ENCODE peak calls at places on chromosomes 3 and 15, in six cellular contexts. B is GM18507, T is AG09319, F is HuH-7.5, J is AML-193, U is left colon. X is an unnamed sample.

GRCh38 chr3:113132571-113132996 is 78.8 kb upstream of the BOC start:
- DNase-seq in J (no peak), F (no peak), U (no peak), T (peak), B (no peak), X (no peak)

GRCh38 chr3:103949690-103950089 is 1417.0 kb upstream of the ALCAM start:
- DNase-seq in T (no peak), J (no peak), U (no peak), F (no peak), B (no peak), X (no peak)

GRCh38 chr3:38210141-38210757 is 44.9 kb downstream of the OXSR1 start:
- DNase-seq in B (peak), U (no peak), T (no peak), J (no peak), F (no peak), X (no peak)

GRCh38 chr15:76285241-76285825 is 25.9 kb downstream of the ETFA start:
- DNase-seq in B (no peak), F (peak), T (no peak), J (no peak), U (no peak), X (no peak)

GRCh38 chr3:158763421-158763820 is 31.2 kb upstream of the RARRES1 start:
- DNase-seq in F (no peak), J (no peak), B (no peak), T (no peak), U (no peak), X (no peak)

GRCh38 chr15:37094542-37095196 is 5.7 kb downstream of the MEIS2 start:
- DNase-seq in B (no peak), F (no peak), J (no peak), U (no peak), T (no peak), X (no peak)

GRCh38 chr15:69224383-69224782 is 63.9 kb downstream of the GLCE start:
- DNase-seq in F (peak), B (no peak), T (no peak), J (no peak), U (peak), X (no peak)

GRCh38 chr3:99945328-99945995 is 127.8 kb downstream of the CMSS1 start:
- DNase-seq in F (no peak), T (no peak), B (no peak), J (no peak), U (no peak), X (no peak)

GRCh38 chr3:71580636-71581215 is 2.8 kb downstream of the FOXP1 start:
- DNase-seq in B (no peak), J (no peak), U (no peak), F (no peak), T (no peak), X (no peak)

GRCh38 chr15:26128611-26129140 is 265.5 kb upstream of the ATP10A start:
- DNase-seq in B (no peak), U (no peak), T (no peak), J (no peak), F (no peak), X (no peak)

GRCh38 chr3:60147249-60147648 is 1097.4 kb upstream of the CFAP20DC start:
- DNase-seq in B (no peak), T (no peak), J (no peak), U (no peak), F (no peak), X (no peak)

GRCh38 chr15:58454950-58455401 is 23.2 kb downstream of the LIPC start:
- DNase-seq in T (no peak), J (no peak), U (no peak), B (no peak), F (no peak), X (no peak)

GRCh38 chr3:187966141-187966540 is 187.8 kb upstream of the LPP start:
- DNase-seq in F (no peak), U (no peak), J (peak), T (no peak), B (no peak), X (no peak)

GRCh38 chr3:14379842-14380241 is 22.6 kb upstream of the SLC6A6 start:
- DNase-seq in B (no peak), F (no peak), T (no peak), J (no peak), U (no peak), X (no peak)

GRCh38 chr3:61985020-61985419 is 388.3 kb downstream of the FEZF2 start:
- DNase-seq in J (no peak), F (no peak), B (no peak), U (no peak), T (no peak), X (no peak)

GRCh38 chr3:116517308-116517707 is 72.0 kb upstream of the LSAMP start:
- DNase-seq in B (no peak), F (no peak), U (no peak), J (peak), T (no peak), X (no peak)

GRCh38 chr15:67241132-67241855 is 13.2 kb downstream of the AAGAB start:
- DNase-seq in B (peak), U (no peak), F (no peak), J (no peak), T (no peak), X (no peak)

X was measured in right atrium auricular region.